ENCODE peak calls at places on chromosomes 13 and 19, in nine cellular contexts. U, T, R, D, V, N, E, S and Y are unnamed samples. For H3K9me3, the result is how much of the 10 kb centered on the place peaks cover.

GRCh38 chr13:78759704-78760103 is 100.7 kb upstream of the OBI1 start:
- DNase-seq in U (no peak), T (peak), R (no peak), D (peak), V (no peak), N (no peak), E (no peak), S (no peak), Y (no peak)

GRCh38 chr13:34752561-34752960 is 189.5 kb upstream of the NBEA start:
- DNase-seq in U (no peak), T (peak), R (no peak), D (no peak), V (no peak), N (no peak), E (no peak), S (no peak), Y (no peak)

GRCh38 chr19:743168-743687 is 7.7 kb upstream of the MISP start:
- DNase-seq in U (no peak), T (no peak), R (no peak), D (no peak), V (no peak), N (peak), E (peak), S (peak), Y (no peak)

GRCh38 chr19:41226053-41226873 is 7.2 kb downstream of the AXL start:
- DNase-seq in U (peak), T (peak), R (peak), D (peak), V (no peak), N (peak), E (peak), S (peak), Y (peak)

GRCh38 chr19:13401388-13401787 is 104.9 kb downstream of the CACNA1A start:
- DNase-seq in U (no peak), T (no peak), R (peak), D (peak), V (peak), N (no peak), E (no peak), S (no peak), Y (no peak)

GRCh38 chr13:45385320-45385719 is 32.9 kb downstream of the SLC25A30 start:
- DNase-seq in U (no peak), T (no peak), R (no peak), D (no peak), V (no peak), N (no peak), E (no peak), S (no peak), Y (no peak)

GRCh38 chr19:40677156-40677555 is 13.3 kb downstream of the NUMBL start:
- DNase-seq in U (no peak), T (no peak), R (no peak), D (no peak), V (no peak), N (no peak), E (no peak), S (no peak), Y (no peak)

GRCh38 chr13:27432612-27433210 is 8.3 kb downstream of the GTF3A start:
- DNase-seq in U (no peak), T (no peak), R (no peak), D (no peak), V (no peak), N (no peak), E (no peak), S (no peak), Y (no peak)

GRCh38 chr13:26561636-26562537 is 4.4 kb downstream of the WASF3 start:
- DNase-seq in U (no peak), T (peak), R (no peak), D (no peak), V (no peak), N (no peak), E (no peak), S (no peak), Y (no peak)

GRCh38 chr19:47511681-47512080 is 3.2 kb downstream of the NAPA start:
- DNase-seq in U (no peak), T (no peak), R (no peak), D (no peak), V (no peak), N (no peak), E (no peak), S (no peak), Y (no peak)

GRCh38 chr13:30679483-30680330 is 55.6 kb upstream of the ALOX5AP start:
- DNase-seq in U (no peak), T (peak), R (peak), D (peak), V (peak), N (no peak), E (no peak), S (no peak), Y (no peak)

GRCh38 chr19:15456871-15457700 is 7.3 kb downstream of the RASAL3 start:
- DNase-seq in U (no peak), T (peak), R (peak), D (peak), V (peak), N (no peak), E (no peak), S (no peak), Y (no peak)

GRCh38 chr13:78247362-78247761 is 328.7 kb upstream of the EDNRB start:
- DNase-seq in U (no peak), T (no peak), R (no peak), D (no peak), V (no peak), N (no peak), E (no peak), S (no peak), Y (no peak)

GRCh38 chr19:49497047-49497789 is 984 bp downstream of the RPS11 start:
- DNase-seq in U (no peak), T (peak), R (peak), D (peak), V (peak), N (peak), E (peak), S (peak), Y (peak)

GRCh38 chr13:112741835-112742570 is 52.2 kb downstream of the ATP11A start:
- DNase-seq in U (no peak), T (no peak), R (no peak), D (no peak), V (no peak), N (no peak), E (no peak), S (no peak), Y (no peak)

GRCh38 chr19:55189424-55189823 is 9.3 kb upstream of the SYT5 start:
- DNase-seq in U (peak), T (no peak), R (peak), D (peak), V (no peak), N (peak), E (no peak), S (peak), Y (no peak)

GRCh38 chr19:53904909-53905308 is 4.2 kb upstream of the CACNG7 start:
- DNase-seq in U (no peak), T (no peak), R (peak), D (no peak), V (no peak), N (no peak), E (no peak), S (no peak), Y (no peak)

GRCh38 chr13:85236431-85236830 is 562.8 kb downstream of the SLITRK6 start:
- DNase-seq in U (no peak), T (no peak), R (peak), D (peak), V (no peak), N (no peak), E (no peak), S (no peak), Y (no peak)

GRCh38 chr13:108494991-108495661 is 134.3 kb upstream of the MYO16 start:
- DNase-seq in U (no peak), T (no peak), R (no peak), D (peak), V (no peak), N (no peak), E (no peak), S (no peak), Y (no peak)

GRCh38 chr19:16946951-16947940 is 58.4 kb downstream of the F2RL3 start:
- DNase-seq in U (no peak), T (no peak), R (no peak), D (no peak), V (no peak), N (no peak), E (peak), S (no peak), Y (no peak)

GRCh38 chr13:44109986-44110640 is 230.4 kb downstream of the LACC1 start:
- DNase-seq in U (no peak), T (no peak), R (peak), D (peak), V (no peak), N (no peak), E (no peak), S (peak), Y (no peak)

GRCh38 chr19:912181-913079 is 589 bp downstream of the R3HDM4 start:
- DNase-seq in U (no peak), T (no peak), R (no peak), D (no peak), V (no peak), N (no peak), E (no peak), S (no peak), Y (no peak)

GRCh38 chr19:40776966-40777794 is 867 bp upstream of the RAB4B start:
- DNase-seq in U (peak), T (peak), R (peak), D (peak), V (peak), N (peak), E (peak), S (peak), Y (peak)

GRCh38 chr13:110070511-110071120 is 236.3 kb downstream of the COL4A1 start:
- DNase-seq in U (no peak), T (no peak), R (peak), D (no peak), V (no peak), N (no peak), E (no peak), S (no peak), Y (no peak)
- H3K4me3 ChIP-seq in U (no peak), T (no peak), R (no peak), D (no peak), V (no peak), N (no peak), E (no peak), S (no peak), Y (no peak)

DNA sequence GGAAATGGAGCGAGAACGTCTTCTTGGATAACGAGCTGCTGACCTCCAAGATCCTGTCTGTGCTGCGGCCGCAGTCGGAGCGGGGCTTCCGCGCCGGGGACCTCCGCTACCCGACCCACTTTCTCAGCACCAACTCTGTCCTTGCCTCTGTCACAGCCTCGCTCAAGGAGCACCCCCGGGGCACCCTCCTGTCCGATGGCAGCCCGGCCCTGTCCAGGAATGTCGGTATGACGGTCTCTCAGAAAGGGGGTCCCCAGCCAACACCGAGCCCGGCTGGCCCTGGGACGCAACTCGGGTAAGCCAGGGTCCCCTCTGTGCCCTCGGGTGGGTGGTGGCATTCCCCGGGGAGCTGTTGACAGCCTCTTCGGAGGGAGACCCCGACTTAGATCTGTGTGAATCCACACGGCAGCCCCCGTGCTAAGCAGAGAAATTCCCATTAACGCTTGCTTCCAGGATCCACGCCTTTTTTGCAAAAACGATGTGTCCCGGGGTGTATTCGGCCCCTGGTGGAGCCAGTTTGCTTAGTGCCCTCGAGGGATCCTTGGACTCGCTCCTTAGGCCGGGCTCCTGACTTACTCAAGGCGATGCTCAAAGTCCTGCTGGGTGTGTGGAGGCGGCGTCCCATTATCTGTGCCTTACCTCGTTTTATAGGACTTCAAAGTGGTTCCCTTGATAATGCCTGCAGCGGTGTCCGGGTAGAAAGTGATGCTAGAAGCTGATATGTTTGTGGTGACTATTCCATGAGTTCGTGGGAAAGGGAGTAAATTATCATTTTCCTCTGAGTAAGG is 48.5 kb downstream of the PEX11G start:
- DNase-seq in U (no peak), T (no peak), R (no peak), D (no peak), V (no peak), N (no peak), E (no peak), S (no peak), Y (no peak)
- H3K9me3 ChIP-seq in U (under half), T (under half), R (under half), D (under half), V (under half), N (under half), E (under half), S (under half), Y (under half)

GRCh38 chr19:3737487-3738205 is 23.8 kb downstream of the APBA3 start:
- DNase-seq in U (no peak), T (no peak), R (no peak), D (no peak), V (no peak), N (no peak), E (no peak), S (no peak), Y (no peak)

GRCh38 chr19:3736106-3736724 is 25.3 kb downstream of the APBA3 start:
- DNase-seq in U (no peak), T (no peak), R (no peak), D (no peak), V (no peak), N (no peak), E (no peak), S (no peak), Y (no peak)

GRCh38 chr19:3740431-3740830 is 21.1 kb downstream of the APBA3 start:
- DNase-seq in U (no peak), T (no peak), R (no peak), D (no peak), V (no peak), N (no peak), E (no peak), S (no peak), Y (no peak)

GRCh38 chr19:3734310-3734600 is 26.1 kb downstream of the TJP3 start:
- DNase-seq in U (no peak), T (no peak), R (no peak), D (no peak), V (no peak), N (no peak), E (no peak), S (no peak), Y (no peak)

GRCh38 chr19:3738477-3739220 is 22.8 kb downstream of the APBA3 start:
- DNase-seq in U (no peak), T (no peak), R (no peak), D (no peak), V (no peak), N (no peak), E (no peak), S (no peak), Y (no peak)
- H3K4me3 ChIP-seq in U (no peak), T (no peak), R (no peak), D (no peak), V (no peak), N (no peak), E (no peak), S (no peak), Y (no peak)

GRCh38 chr13:99289674-99290337 is 17.4 kb downstream of the GPR183 start:
- DNase-seq in U (no peak), T (no peak), R (no peak), D (no peak), V (no peak), N (no peak), E (no peak), S (no peak), Y (no peak)

GRCh38 chr13:99289265-99289664 is 17.9 kb downstream of the GPR183 start:
- DNase-seq in U (no peak), T (no peak), R (no peak), D (no peak), V (no peak), N (no peak), E (no peak), S (no peak), Y (no peak)

GRCh38 chr13:99285432-99286182 is 21.6 kb downstream of the GPR183 start:
- DNase-seq in U (no peak), T (peak), R (no peak), D (no peak), V (no peak), N (peak), E (no peak), S (no peak), Y (no peak)

GRCh38 chr13:99287544-99287943 is 19.7 kb downstream of the GPR183 start:
- DNase-seq in U (no peak), T (no peak), R (no peak), D (no peak), V (no peak), N (no peak), E (no peak), S (no peak), Y (no peak)

DNA sequence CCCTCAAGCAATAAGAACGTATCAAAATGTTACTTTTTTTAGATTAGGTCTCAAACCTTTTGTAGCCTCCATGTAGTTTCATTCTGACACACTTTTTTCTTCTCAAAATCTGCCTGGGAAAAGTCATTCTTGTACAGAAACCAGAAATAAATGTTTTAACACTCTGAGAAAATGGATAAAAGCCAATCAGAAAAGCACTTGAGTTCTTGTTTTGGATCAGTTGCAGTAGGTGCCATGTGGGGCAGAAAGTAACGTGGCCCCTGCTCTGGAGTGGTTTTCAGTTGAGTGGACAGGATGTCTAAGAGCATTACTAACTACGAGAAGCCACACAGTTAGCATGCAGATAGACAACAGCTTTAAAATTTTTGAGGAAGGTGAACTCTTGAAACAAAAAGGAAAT is 19.1 kb downstream of the GPR183 start:
- DNase-seq in U (no peak), T (no peak), R (no peak), D (no peak), V (no peak), N (no peak), E (no peak), S (no peak), Y (no peak)
- H3K9me3 ChIP-seq in U (under half), T (under half), R (under half), D (under half), V (under half), N (under half), E (under half), S (under half), Y (under half)

DNA sequence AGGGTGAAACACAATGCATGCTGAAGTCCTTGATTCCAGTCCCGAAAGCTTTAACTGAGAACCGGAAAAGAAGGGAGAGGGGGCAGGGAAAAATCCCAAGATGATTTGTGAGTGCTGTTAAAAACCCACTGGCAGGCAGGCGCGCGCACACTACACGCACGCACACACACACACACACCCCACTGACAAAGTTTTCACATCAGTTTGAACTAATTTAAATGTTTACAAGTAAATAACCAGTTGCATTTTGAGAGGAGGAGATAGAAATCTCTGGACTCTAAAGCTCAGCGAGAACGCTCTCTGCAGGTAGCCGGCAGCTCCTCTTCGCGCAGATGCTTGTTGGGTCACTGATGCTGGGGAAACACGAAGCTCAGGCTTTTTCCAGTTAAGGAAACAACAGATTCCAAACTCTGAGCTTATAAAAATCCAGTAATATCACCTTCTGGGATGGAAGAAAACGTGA is 818 bp upstream of the SLITRK1 start:
- DNase-seq in U (no peak), T (no peak), R (no peak), D (no peak), V (no peak), N (no peak), E (no peak), S (no peak), Y (no peak)
- H3K4me3 ChIP-seq in U (no peak), T (no peak), R (no peak), D (no peak), V (no peak), N (no peak), E (no peak), S (no peak), Y (no peak)

DNA sequence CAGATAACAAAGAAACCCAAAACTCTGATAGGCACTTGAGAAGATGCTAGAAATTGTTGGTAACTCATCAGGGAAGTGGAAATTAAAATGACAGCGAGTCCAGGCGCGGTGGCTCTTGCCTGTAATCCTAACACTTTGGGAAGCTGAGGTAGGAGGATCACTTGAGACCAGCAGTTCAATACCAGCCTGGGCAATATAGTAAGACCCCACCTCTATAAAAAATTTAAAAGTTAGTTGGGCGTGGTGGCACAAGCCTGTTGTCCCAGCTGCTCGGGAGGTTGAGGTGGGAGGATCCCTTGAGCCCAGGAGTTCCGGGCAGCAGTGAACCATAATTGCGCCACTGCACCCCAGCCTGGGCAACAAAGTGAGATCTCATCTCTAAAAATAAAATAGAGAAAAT is 2.6 kb upstream of the RYR1 start:
- DNase-seq in U (no peak), T (no peak), R (no peak), D (no peak), V (no peak), N (no peak), E (no peak), S (no peak), Y (no peak)
- H3K9me3 ChIP-seq in U (under half), T (under half), R (under half), D (under half), V (under half), N (under half), E (under half), S (under half), Y (under half)